ENCODE peak calls at places on chromosomes 3 and 15, in ten cellular contexts. Y is tibial nerve, D is uterus, X is heart left ventricle, M is ovary, U is vagina, A is body of pancreas, P is NB4, I is A549, T is IMR-90. S is an unnamed sample.

GRCh38 chr15:91456921-91457320 is 356.9 kb downstream of the SV2B start:
- DNase-seq in Y (no peak), D (no peak), X (no peak), M (no peak), U (no peak), A (no peak), P (no peak), I (no peak), T (peak), S (no peak)

GRCh38 chr3:2950159-2950558 is 160.0 kb downstream of the IL5RA start:
- DNase-seq in Y (no peak), D (no peak), X (no peak), M (no peak), U (no peak), A (no peak), P (no peak), I (no peak), T (no peak), S (no peak)

GRCh38 chr3:52248816-52249547 is 3.4 kb downstream of the PPM1M start:
- DNase-seq in Y (no peak), D (no peak), X (peak), M (no peak), U (no peak), A (peak), P (no peak), I (no peak), T (no peak), S (peak)

GRCh38 chr15:25060472-25060803 is 105.7 kb downstream of the SNRPN start:
- DNase-seq in Y (no peak), D (peak), X (no peak), M (peak), U (no peak), A (no peak), P (no peak), I (no peak), T (no peak), S (no peak)

GRCh38 chr3:30354972-30355371 is 251.4 kb upstream of the TGFBR2 start:
- DNase-seq in Y (no peak), D (no peak), X (no peak), M (no peak), U (no peak), A (no peak), P (no peak), I (peak), T (peak), S (no peak)

GRCh38 chr3:212432-212831 is 15.9 kb downstream of the CHL1 start:
- DNase-seq in Y (no peak), D (no peak), X (no peak), M (no peak), U (no peak), A (no peak), P (no peak), I (no peak), T (no peak), S (no peak)

GRCh38 chr3:112811150-112811884 is 35.3 kb downstream of the CD200R1L start:
- DNase-seq in Y (peak), D (peak), X (peak), M (peak), U (peak), A (peak), P (peak), I (no peak), T (peak), S (no peak)

GRCh38 chr15:94336817-94337537 is 105.6 kb downstream of the MCTP2 start:
- DNase-seq in Y (no peak), D (no peak), X (no peak), M (no peak), U (no peak), A (no peak), P (no peak), I (no peak), T (no peak), S (no peak)

GRCh38 chr15:58608129-58608590 is 141.3 kb downstream of the ADAM10 start:
- DNase-seq in Y (no peak), D (no peak), X (no peak), M (no peak), U (no peak), A (no peak), P (no peak), I (no peak), T (peak), S (no peak)

GRCh38 chr15:100880139-100880896 is 687 bp downstream of the ALDH1A3 start:
- DNase-seq in Y (no peak), D (no peak), X (no peak), M (no peak), U (no peak), A (no peak), P (no peak), I (no peak), T (no peak), S (no peak)

GRCh38 chr3:35322070-35322469 is 317.3 kb upstream of the ARPP21 start:
- DNase-seq in Y (no peak), D (no peak), X (no peak), M (no peak), U (no peak), A (no peak), P (no peak), I (no peak), T (no peak), S (no peak)

GRCh38 chr15:95930659-95931375 is 399.7 kb upstream of the NR2F2 start:
- DNase-seq in Y (no peak), D (no peak), X (no peak), M (peak), U (no peak), A (no peak), P (no peak), I (no peak), T (no peak), S (no peak)

GRCh38 chr3:138082992-138083386 is 32.4 kb downstream of the DZIP1L start:
- DNase-seq in Y (no peak), D (no peak), X (no peak), M (no peak), U (no peak), A (no peak), P (no peak), I (no peak), T (no peak), S (no peak)

DNA sequence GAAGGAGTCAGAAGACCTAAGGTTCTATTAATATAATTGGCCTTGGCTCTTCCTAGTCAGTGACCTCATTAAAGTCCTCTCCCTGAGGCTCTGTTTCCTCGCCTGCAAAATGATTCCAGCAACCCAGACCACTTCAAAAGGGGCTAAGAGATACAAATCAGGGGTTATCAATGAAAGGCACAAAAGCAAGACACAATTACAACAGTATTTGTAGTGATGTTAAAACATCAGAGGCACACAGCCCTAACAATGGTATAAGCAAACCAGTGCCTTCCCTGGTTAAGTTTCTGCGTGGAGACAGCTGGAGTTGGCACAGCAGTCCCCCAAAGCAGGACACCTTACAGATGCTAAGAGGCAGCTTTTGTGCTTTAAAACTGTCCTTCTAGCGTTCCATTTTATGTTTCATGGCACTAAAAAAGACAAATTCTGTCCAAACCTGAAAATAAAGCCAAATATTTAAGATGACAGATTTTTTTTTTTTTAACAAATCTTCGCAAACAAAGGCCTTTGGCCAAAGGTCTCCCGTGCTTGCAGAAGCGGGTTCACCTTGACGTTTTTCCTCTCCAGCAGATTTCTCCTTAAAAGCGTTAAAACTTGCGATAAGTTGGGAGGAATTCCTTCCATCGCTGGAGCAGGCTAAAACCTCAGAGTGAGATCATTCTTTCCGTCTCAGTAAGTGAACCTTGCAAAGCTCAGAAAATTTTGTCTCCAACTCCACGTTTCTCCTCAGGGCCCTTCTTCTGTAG is 1.0 kb downstream of the ZNF280D start:
- DNase-seq in Y (peak), D (no peak), X (peak), M (no peak), U (no peak), A (peak), P (peak), I (peak), T (peak), S (peak)
- TF ChIP-seq POLR2A in Y (no peak), D (no peak), X (no peak), M (no peak), U (no peak), A (no peak), P (no peak), I (no peak), T (no peak), S (no peak)

GRCh38 chr15:84981711-84982300 is at the start of gene PDE8A:
- DNase-seq in Y (peak), D (no peak), X (peak), M (no peak), U (no peak), A (peak), P (peak), I (peak), T (peak), S (peak)

GRCh38 chr15:84982301-84982920 is 755 bp downstream of the PDE8A start:
- DNase-seq in Y (peak), D (peak), X (peak), M (peak), U (no peak), A (peak), P (peak), I (peak), T (peak), S (no peak)

GRCh38 chr15:84980196-84981053 is 1.2 kb upstream of the PDE8A start:
- DNase-seq in Y (peak), D (peak), X (peak), M (peak), U (peak), A (peak), P (peak), I (peak), T (peak), S (peak)

GRCh38 chr15:84979651-84980050 is 2.0 kb upstream of the PDE8A start:
- DNase-seq in Y (no peak), D (no peak), X (peak), M (peak), U (no peak), A (peak), P (no peak), I (peak), T (no peak), S (peak)

DNA sequence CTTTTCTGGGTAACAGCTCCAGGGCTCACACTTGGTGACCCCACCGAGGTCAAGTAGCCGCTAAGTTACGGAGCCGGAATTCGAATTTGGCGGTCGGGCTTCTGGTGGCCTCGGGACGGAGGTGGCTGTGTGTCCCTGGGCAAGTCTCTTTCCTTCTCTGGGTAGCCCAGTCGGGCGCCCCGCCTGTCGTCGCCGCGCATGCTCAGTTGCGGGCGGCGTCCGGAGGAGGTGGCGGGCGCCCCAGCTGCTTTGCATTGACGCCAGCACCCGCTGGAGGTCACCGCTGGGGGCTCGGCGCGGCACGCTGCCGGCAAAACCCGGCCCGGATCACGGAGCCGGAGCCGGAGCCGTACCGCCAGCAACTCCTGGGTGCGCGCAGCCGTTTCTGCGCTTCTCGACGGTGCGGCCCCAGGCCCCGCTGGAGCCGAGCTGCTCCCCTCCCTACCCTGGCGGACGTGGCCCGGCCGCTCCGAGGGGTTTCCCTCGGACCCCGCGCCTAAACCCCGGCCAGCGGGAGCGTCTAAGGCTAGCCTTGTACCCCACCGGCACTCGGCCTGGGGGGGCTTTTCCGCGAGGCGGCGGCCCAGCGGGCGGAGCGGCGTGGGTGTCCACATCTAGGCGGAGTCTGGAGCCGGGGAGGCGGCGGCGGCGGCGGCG is 474 bp upstream of the PDE8A start:
- DNase-seq in Y (peak), D (peak), X (peak), M (peak), U (peak), A (peak), P (peak), I (peak), T (peak), S (peak)
- TF ChIP-seq POLR2A in Y (peak), D (peak), X (no peak), M (peak), U (peak), A (peak), P (peak), I (peak), T (no peak), S (no peak)

GRCh38 chr15:67026171-67026967 is 39.0 kb upstream of the SMAD3 start:
- DNase-seq in Y (no peak), D (no peak), X (no peak), M (no peak), U (no peak), A (no peak), P (peak), I (no peak), T (no peak), S (no peak)
- TF ChIP-seq POLR2A in Y (no peak), D (no peak), X (no peak), M (no peak), U (no peak), A (no peak), P (no peak), I (no peak), T (no peak), S (no peak)

GRCh38 chr3:122055215-122055614 is at the start of gene CD86:
- DNase-seq in Y (no peak), D (no peak), X (no peak), M (no peak), U (no peak), A (peak), P (peak), I (no peak), T (no peak), S (no peak)
- TF ChIP-seq POLR2A in Y (no peak), D (no peak), X (no peak), M (no peak), U (no peak), A (no peak), P (no peak), I (no peak), T (no peak), S (no peak)

GRCh38 chr15:40344631-40345120 is 3.9 kb upstream of the CCDC9B start:
- DNase-seq in Y (no peak), D (peak), X (no peak), M (peak), U (no peak), A (peak), P (peak), I (peak), T (peak), S (peak)
- TF ChIP-seq POLR2A in Y (no peak), D (no peak), X (no peak), M (no peak), U (no peak), A (no peak), P (no peak), I (no peak), T (no peak), S (no peak)